ENCODE peak calls at places on chromosomes 13 and 19, in seven cellular contexts. G is stimulated activated CD8-positive, alpha-beta memory T cell treated with anti-CD3 and anti-CD28 coated beads, Interleukin-15, amount 100 ng/mL, for 24 hours; C is lower leg skin; J is endodermal cell; Y is T1000; Z is NAMALWA; M is NCI-H2227 treated with DMSO at 0.1 percent for 48 hours. E is an unnamed sample.

GRCh38 chr19:45782162-45782623 is at the start of gene DMPK:
- DNase-seq in G (no peak), C (no peak), J (no peak), Y (no peak), Z (no peak), M (no peak), E (no peak)

GRCh38 chr19:35669566-35669965 is 3.2 kb downstream of the UPK1A start:
- DNase-seq in G (no peak), C (no peak), J (no peak), Y (no peak), Z (no peak), M (no peak), E (no peak)

GRCh38 chr13:44833626-44834025 is 155.6 kb downstream of the NUFIP1 start:
- DNase-seq in G (no peak), C (peak; percentile 79), J (no peak), Y (no peak), Z (no peak), M (no peak), E (no peak)

GRCh38 chr19:34220472-34221063 is 33.8 kb upstream of the GARRE1 start:
- DNase-seq in G (no peak), C (peak; percentile 87), J (peak; percentile 83), Y (no peak), Z (peak; percentile 84), M (peak; percentile 96), E (peak; percentile 77)

GRCh38 chr13:33838567-33839131 is 20.7 kb downstream of the RFC3 start:
- DNase-seq in G (no peak), C (no peak), J (no peak), Y (no peak), Z (no peak), M (no peak), E (no peak)

GRCh38 chr19:19540707-19541515 is 2.8 kb downstream of the CILP2 start:
- DNase-seq in G (peak; percentile 43), C (no peak), J (peak; percentile 97), Y (peak; percentile 43), Z (peak; percentile 87), M (no peak), E (peak; percentile 75)

GRCh38 chr13:104171132-104171531 is 1104.9 kb upstream of the SLC10A2 start:
- DNase-seq in G (no peak), C (no peak), J (no peak), Y (no peak), Z (no peak), M (peak; percentile 26), E (no peak)

GRCh38 chr19:38035515-38036495 is 128.8 kb downstream of the SIPA1L3 start:
- DNase-seq in G (no peak), C (no peak), J (no peak), Y (no peak), Z (no peak), M (peak; percentile 64), E (no peak)

GRCh38 chr13:42056585-42056984 is 8.1 kb downstream of the DGKH start:
- DNase-seq in G (no peak), C (no peak), J (no peak), Y (no peak), Z (no peak), M (no peak), E (no peak)

GRCh38 chr13:98353750-98354149 is 176.7 kb upstream of the RNF113B start:
- DNase-seq in G (no peak), C (no peak), J (no peak), Y (no peak), Z (no peak), M (no peak), E (no peak)

GRCh38 chr13:52784591-52785340 is 45.1 kb upstream of the CNMD start:
- DNase-seq in G (no peak), C (no peak), J (no peak), Y (no peak), Z (no peak), M (no peak), E (no peak)

GRCh38 chr19:34808566-34808965 is 35.6 kb upstream of the ZNF599 start:
- DNase-seq in G (no peak), C (no peak), J (no peak), Y (peak; percentile 10), Z (no peak), M (no peak), E (no peak)

GRCh38 chr13:110759710-110760109 is 46.2 kb downstream of the ING1 start:
- DNase-seq in G (no peak), C (no peak), J (no peak), Y (peak; percentile 13), Z (no peak), M (no peak), E (no peak)

GRCh38 chr19:54339646-54340358 is 840 bp upstream of the LILRA4 start:
- DNase-seq in G (no peak), C (peak; percentile 81), J (no peak), Y (no peak), Z (no peak), M (no peak), E (no peak)

GRCh38 chr13:51764184-51765141 is 39.5 kb downstream of the DHRS12 start:
- DNase-seq in G (no peak), C (peak; percentile 95), J (no peak), Y (peak; percentile 27), Z (no peak), M (no peak), E (peak; percentile 82)

E was measured in GM12865.